ENCODE peak calls at places on chromosomes 12 and 14, in seven cellular contexts. T, N, U, V, B, K and J are unnamed samples.

GRCh38 chr14:39739796-39740195 is 307.6 kb upstream of the FBXO33 start:
- DNase-seq in T (no peak), N (no peak), U (no peak), V (no peak), B (no peak), K (no peak), J (no peak)

GRCh38 chr12:110992909-110993308 is 72.5 kb upstream of the MYL2 start:
- DNase-seq in T (no peak), N (no peak), U (no peak), V (no peak), B (no peak), K (no peak), J (no peak)

GRCh38 chr14:94946244-94946643 is 176.3 kb upstream of the GSC start:
- DNase-seq in T (no peak), N (no peak), U (no peak), V (no peak), B (no peak), K (no peak), J (no peak)

GRCh38 chr12:109842021-109842420 is 8.8 kb upstream of the TRPV4 start:
- DNase-seq in T (no peak), N (no peak), U (no peak), V (no peak), B (no peak), K (no peak), J (no peak)

GRCh38 chr14:55349565-55349964 is 62.1 kb downstream of the ATG14 start:
- DNase-seq in T (no peak), N (no peak), U (peak), V (no peak), B (no peak), K (no peak), J (no peak)

GRCh38 chr12:100553851-100554404 is 19.6 kb upstream of the GAS2L3 start:
- DNase-seq in T (no peak), N (no peak), U (no peak), V (no peak), B (no peak), K (no peak), J (no peak)

GRCh38 chr14:95056476-95056875 is 100.9 kb downstream of the DICER1 start:
- DNase-seq in T (no peak), N (no peak), U (no peak), V (no peak), B (no peak), K (peak), J (no peak)

GRCh38 chr12:90102957-90103652 is 394.5 kb upstream of the ATP2B1 start:
- DNase-seq in T (peak), N (no peak), U (peak), V (peak), B (no peak), K (no peak), J (no peak)

GRCh38 chr12:117119592-117120198 is 20.5 kb upstream of the TESC start:
- DNase-seq in T (peak), N (no peak), U (no peak), V (no peak), B (no peak), K (no peak), J (peak)

GRCh38 chr12:24664151-24664550 is 284.8 kb downstream of the BCAT1 start:
- DNase-seq in T (no peak), N (no peak), U (no peak), V (no peak), B (no peak), K (no peak), J (no peak)

GRCh38 chr14:96589577-96589976 is 87.4 kb downstream of the PAPOLA start:
- DNase-seq in T (no peak), N (no peak), U (no peak), V (no peak), B (no peak), K (no peak), J (no peak)

GRCh38 chr12:55736780-55737580 is 5.9 kb upstream of the GDF11 start:
- DNase-seq in T (peak), N (no peak), U (peak), V (no peak), B (peak), K (no peak), J (no peak)

GRCh38 chr14:80865565-80865964 is 76.0 kb downstream of the CEP128 start:
- DNase-seq in T (no peak), N (no peak), U (no peak), V (no peak), B (no peak), K (no peak), J (no peak)

GRCh38 chr14:105092912-105093425 is 27.7 kb upstream of the GPR132 start:
- DNase-seq in T (peak), N (no peak), U (peak), V (no peak), B (peak), K (peak), J (peak)

GRCh38 chr14:61186793-61187641 is 94.1 kb downstream of the TMEM30B start:
- DNase-seq in T (no peak), N (no peak), U (no peak), V (no peak), B (no peak), K (no peak), J (no peak)

GRCh38 chr12:15234508-15234907 is 13.3 kb upstream of the RERG start:
- DNase-seq in T (no peak), N (no peak), U (no peak), V (no peak), B (no peak), K (no peak), J (no peak)

GRCh38 chr14:103724116-103724515 is 8.5 kb downstream of the ZFYVE21 start:
- DNase-seq in T (no peak), N (no peak), U (peak), V (no peak), B (peak), K (no peak), J (no peak)

GRCh38 chr14:101115652-101116051 is 212.1 kb upstream of the RTL1 start:
- DNase-seq in T (no peak), N (no peak), U (no peak), V (no peak), B (no peak), K (no peak), J (no peak)

GRCh38 chr14:91356218-91356763 is 61.3 kb downstream of the CCDC88C start:
- DNase-seq in T (no peak), N (no peak), U (no peak), V (no peak), B (no peak), K (no peak), J (no peak)

GRCh38 chr12:93777249-93777648 is 100.1 kb downstream of the CRADD start:
- DNase-seq in T (no peak), N (no peak), U (no peak), V (no peak), B (peak), K (peak), J (no peak)

GRCh38 chr12:52903855-52904508 is 894 bp downstream of the KRT8 start:
- DNase-seq in T (peak), N (no peak), U (no peak), V (peak), B (peak), K (peak), J (peak)

GRCh38 chr12:1117371-1117770 is 126.3 kb downstream of the ERC1 start:
- DNase-seq in T (no peak), N (no peak), U (no peak), V (no peak), B (no peak), K (no peak), J (no peak)

GRCh38 chr14:95527392-95528002 is 7.4 kb upstream of the GLRX5 start:
- DNase-seq in T (no peak), N (no peak), U (peak), V (no peak), B (no peak), K (no peak), J (no peak)

GRCh38 chr14:104262515-104263514 is 124.4 kb downstream of the KIF26A start:
- DNase-seq in T (no peak), N (no peak), U (peak), V (no peak), B (peak), K (no peak), J (no peak)

GRCh38 chr12:114194066-114194465 is 211.9 kb downstream of the TBX5 start:
- DNase-seq in T (no peak), N (no peak), U (no peak), V (no peak), B (no peak), K (no peak), J (no peak)

GRCh38 chr12:111408116-111408440 is 2.4 kb downstream of the SH2B3 start:
- DNase-seq in T (no peak), N (no peak), U (no peak), V (no peak), B (no peak), K (no peak), J (no peak)

GRCh38 chr12:125678589-125678993 is 613.4 kb downstream of the AACS start:
- DNase-seq in T (no peak), N (no peak), U (no peak), V (no peak), B (no peak), K (no peak), J (no peak)

GRCh38 chr14:67553547-67553946 is 20.5 kb downstream of the PLEKHH1 start:
- DNase-seq in T (no peak), N (no peak), U (no peak), V (no peak), B (no peak), K (no peak), J (no peak)

GRCh38 chr12:8689606-8690175 is 8.1 kb upstream of the RIMKLB start:
- DNase-seq in T (no peak), N (no peak), U (no peak), V (no peak), B (no peak), K (no peak), J (no peak)

GRCh38 chr14:90454041-90455000 is 57.5 kb downstream of the CALM1 start:
- DNase-seq in T (peak), N (no peak), U (peak), V (no peak), B (peak), K (no peak), J (no peak)

GRCh38 chr12:51884676-51885229 is 3.1 kb upstream of the ANKRD33 start:
- DNase-seq in T (peak), N (no peak), U (no peak), V (no peak), B (no peak), K (no peak), J (no peak)

GRCh38 chr14:73526036-73526984 is 10.6 kb upstream of the ACOT1 start:
- DNase-seq in T (no peak), N (no peak), U (no peak), V (no peak), B (peak), K (peak), J (no peak)
- TF ChIP-seq POLR2A in T (no peak), N (no peak), U (no peak), V (no peak), B (no peak), K (no peak), J (no peak)

GRCh38 chr14:24231263-24232120 is 675 bp downstream of the NEDD8 start:
- DNase-seq in T (peak), N (no peak), U (peak), V (no peak), B (no peak), K (no peak), J (no peak)

GRCh38 chr14:24233538-24233866 is 773 bp downstream of the GMPR2 start:
- DNase-seq in T (no peak), N (no peak), U (no peak), V (no peak), B (no peak), K (no peak), J (no peak)

GRCh38 chr14:24232121-24232644 is at the start of gene NEDD8:
- DNase-seq in T (peak), N (peak), U (peak), V (peak), B (peak), K (peak), J (peak)

GRCh38 chr14:24234095-24235020 is 1.6 kb downstream of the GMPR2 start:
- DNase-seq in T (no peak), N (no peak), U (no peak), V (no peak), B (no peak), K (no peak), J (no peak)

GRCh38 chr14:24232645-24233537 is at the start of gene GMPR2:
- DNase-seq in T (peak), N (no peak), U (no peak), V (no peak), B (no peak), K (no peak), J (no peak)
- TF ChIP-seq POLR2A in T (no peak), N (no peak), U (peak), V (peak), B (peak), K (no peak), J (no peak)

GRCh38 chr14:22979748-22980392 is 2.5 kb downstream of the AJUBA start:
- DNase-seq in T (no peak), N (no peak), U (no peak), V (no peak), B (no peak), K (no peak), J (no peak)

GRCh38 chr14:22981090-22982012 is 1.0 kb downstream of the AJUBA start:
- DNase-seq in T (peak), N (no peak), U (no peak), V (no peak), B (peak), K (no peak), J (no peak)

GRCh38 chr14:22982013-22982476 is 306 bp downstream of the AJUBA start:
- DNase-seq in T (no peak), N (no peak), U (no peak), V (no peak), B (no peak), K (no peak), J (peak)

GRCh38 chr14:22978873-22979671 is 3.3 kb downstream of the AJUBA start:
- DNase-seq in T (no peak), N (no peak), U (no peak), V (no peak), B (no peak), K (peak), J (no peak)

DNA sequence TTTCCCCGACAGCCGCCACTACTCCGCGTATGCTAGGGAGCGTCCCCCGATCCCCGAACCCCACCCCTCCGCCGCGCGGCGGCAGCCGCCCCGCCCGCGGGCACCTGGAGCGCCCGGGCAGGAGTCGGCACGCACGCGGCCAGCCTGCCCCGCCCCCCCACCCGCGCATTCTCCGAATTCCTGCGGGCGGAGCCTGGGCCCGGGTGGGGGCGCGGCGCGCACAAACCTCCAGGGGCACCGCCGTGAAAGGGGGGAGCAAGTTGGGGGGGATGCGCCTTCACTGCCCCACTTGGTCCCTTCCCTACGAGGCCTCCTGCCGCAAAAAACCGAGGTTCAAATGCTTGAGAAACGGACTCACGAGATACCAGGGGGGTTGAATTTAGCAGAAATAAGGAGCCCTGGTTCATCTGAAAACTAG is 1.7 kb downstream of the AJUBA start:
- DNase-seq in T (peak), N (no peak), U (peak), V (no peak), B (peak), K (peak), J (peak)
- TF ChIP-seq POLR2A in T (no peak), N (no peak), U (no peak), V (no peak), B (no peak), K (no peak), J (no peak)

GRCh38 chr14:23562822-23563472 is 4.6 kb downstream of the AP1G2 start:
- DNase-seq in T (peak), N (no peak), U (peak), V (no peak), B (no peak), K (no peak), J (no peak)

GRCh38 chr14:23561873-23562821 is 5.4 kb downstream of the AP1G2 start:
- DNase-seq in T (no peak), N (no peak), U (no peak), V (no peak), B (no peak), K (peak), J (no peak)

GRCh38 chr14:23564181-23564812 is 3.3 kb downstream of the AP1G2 start:
- DNase-seq in T (no peak), N (no peak), U (no peak), V (no peak), B (no peak), K (no peak), J (no peak)

GRCh38 chr14:23564876-23565275 is 2.7 kb downstream of the AP1G2 start:
- DNase-seq in T (no peak), N (no peak), U (no peak), V (no peak), B (no peak), K (no peak), J (no peak)

DNA sequence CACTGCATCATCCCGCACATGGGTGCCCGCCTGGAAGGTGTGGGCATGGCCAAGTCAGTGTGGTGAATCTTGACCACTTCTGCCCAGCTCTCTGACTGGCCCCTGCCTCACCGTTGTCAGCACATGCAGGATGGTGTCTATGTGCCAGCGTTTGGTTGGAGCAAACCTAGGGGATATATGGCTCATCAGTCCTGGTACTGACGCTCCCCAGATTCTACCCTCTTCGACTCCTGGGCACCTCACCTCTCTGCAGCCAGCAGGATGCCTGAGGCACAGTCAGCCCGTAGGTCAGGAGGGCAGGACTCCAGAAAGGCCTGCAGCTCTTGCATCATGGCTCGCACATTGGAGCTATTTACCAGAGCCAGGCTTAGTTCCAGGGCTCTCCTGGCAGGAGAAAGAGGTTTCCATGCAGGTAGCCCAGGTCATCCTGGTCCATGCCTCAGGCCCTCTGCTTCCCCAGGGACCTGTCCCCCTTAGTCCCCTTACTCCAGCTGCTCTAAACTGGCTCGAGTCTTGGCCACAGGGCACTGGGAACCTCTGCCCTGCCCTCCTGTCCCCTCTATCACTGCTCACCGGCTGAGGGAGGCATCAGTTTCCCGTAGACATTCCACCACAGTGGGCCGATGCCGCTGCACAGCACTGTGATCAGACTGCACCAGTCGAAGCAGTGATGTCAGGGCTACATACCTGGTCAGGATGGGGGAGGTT is 4.0 kb downstream of the AP1G2 start:
- DNase-seq in T (no peak), N (no peak), U (no peak), V (no peak), B (no peak), K (no peak), J (no peak)
- TF ChIP-seq POLR2A in T (no peak), N (no peak), U (no peak), V (peak), B (no peak), K (no peak), J (no peak)

GRCh38 chr14:74571901-74572828 is 39.9 kb downstream of the LTBP2 start:
- DNase-seq in T (peak), N (no peak), U (peak), V (no peak), B (no peak), K (peak), J (no peak)
- TF ChIP-seq POLR2A in T (no peak), N (no peak), U (no peak), V (no peak), B (no peak), K (peak), J (no peak)

GRCh38 chr12:46385439-46385838 is 12.9 kb upstream of the SLC38A2 start:
- DNase-seq in T (no peak), N (no peak), U (no peak), V (no peak), B (no peak), K (no peak), J (no peak)
- TF ChIP-seq POLR2A in T (no peak), N (no peak), U (no peak), V (no peak), B (no peak), K (no peak), J (no peak)